ENCODE peak calls at places on chromosomes 4 and X, in ten cellular contexts. O is endothelial cell of umbilical vein, Q is H9, S is neural progenitor cell, F is adipocyte, T is K562, U is MM.1S, K is HepG2, Z is kidney, V is IMR-90. P is an unnamed sample.

GRCh38 chr4:1196421-1197183 is 24.2 kb upstream of the SPON2 start:
- DNase-seq in O (no peak), Q (no peak), S (no peak), F (no peak), T (no peak), U (no peak), K (no peak), Z (peak), V (no peak), P (no peak)

GRCh38 chr4:40769266-40769665 is 19.5 kb downstream of the NSUN7 start:
- DNase-seq in O (no peak), Q (no peak), S (no peak), F (peak), T (no peak), U (no peak), K (no peak), Z (no peak), V (peak), P (no peak)

GRCh38 chr4:113979157-113979972 is at the start of gene ARSJ:
- DNase-seq in O (peak), Q (peak), S (peak), F (peak), T (no peak), U (no peak), K (no peak), Z (peak), V (peak), P (peak)

GRCh38 chr4:141702472-141703182 is 66.2 kb downstream of the IL15 start:
- DNase-seq in O (peak), Q (peak), S (no peak), F (no peak), T (no peak), U (no peak), K (no peak), Z (no peak), V (peak), P (no peak)

GRCh38 chrX:123626962-123627361 is 105.9 kb downstream of the THOC2 start:
- DNase-seq in O (no peak), Q (no peak), S (no peak), F (peak), T (no peak), U (no peak), K (no peak), Z (no peak), V (peak), P (peak)

GRCh38 chr4:26028133-26028792 is 114.2 kb downstream of the SMIM20 start:
- DNase-seq in O (no peak), Q (peak), S (no peak), F (no peak), T (no peak), U (no peak), K (no peak), Z (no peak), V (no peak), P (no peak)

GRCh38 chr4:27692098-27692679 is 831.5 kb downstream of the STIM2 start:
- DNase-seq in O (peak), Q (peak), S (peak), F (peak), T (peak), U (peak), K (peak), Z (no peak), V (peak), P (peak)

GRCh38 chrX:44470816-44471215 is 71.8 kb downstream of the FUNDC1 start:
- DNase-seq in O (no peak), Q (no peak), S (no peak), F (no peak), T (no peak), U (no peak), K (no peak), Z (no peak), V (no peak), P (no peak)

GRCh38 chr4:52102587-52102986 is 51.5 kb downstream of the SPATA18 start:
- DNase-seq in O (peak), Q (no peak), S (no peak), F (no peak), T (no peak), U (no peak), K (no peak), Z (no peak), V (peak), P (peak)

GRCh38 chr4:80306255-80306654 is 29.3 kb upstream of the CFAP299 start:
- DNase-seq in O (peak), Q (no peak), S (no peak), F (no peak), T (no peak), U (no peak), K (no peak), Z (no peak), V (peak), P (peak)

GRCh38 chrX:123481908-123482873 is 250.7 kb downstream of the THOC2 start:
- DNase-seq in O (no peak), Q (no peak), S (peak), F (peak), T (no peak), U (no peak), K (no peak), Z (no peak), V (peak), P (no peak)

GRCh38 chr4:183637461-183637860 is 21.5 kb downstream of the RWDD4 start:
- DNase-seq in O (peak), Q (no peak), S (no peak), F (peak), T (no peak), U (no peak), K (no peak), Z (no peak), V (peak), P (peak)

GRCh38 chr4:153464068-153464467 is 2.1 kb upstream of the TMEM131L start:
- DNase-seq in O (peak), Q (no peak), S (no peak), F (peak), T (peak), U (no peak), K (no peak), Z (no peak), V (peak), P (no peak)

GRCh38 chrX:155068165-155068564 is 2.8 kb downstream of the CMC4 start:
- DNase-seq in O (peak), Q (no peak), S (no peak), F (peak), T (peak), U (no peak), K (peak), Z (peak), V (peak), P (peak)

GRCh38 chrX:13472975-13473665 is 96.3 kb upstream of the EGFL6 start:
- DNase-seq in O (peak), Q (no peak), S (no peak), F (no peak), T (peak), U (no peak), K (no peak), Z (no peak), V (no peak), P (no peak)
- H3K9ac ChIP-seq in O (no peak), Q (no peak), S (no peak), F (peak), T (no peak), U (peak), K (no peak), Z (no peak), V (peak), P (no peak)

DNA sequence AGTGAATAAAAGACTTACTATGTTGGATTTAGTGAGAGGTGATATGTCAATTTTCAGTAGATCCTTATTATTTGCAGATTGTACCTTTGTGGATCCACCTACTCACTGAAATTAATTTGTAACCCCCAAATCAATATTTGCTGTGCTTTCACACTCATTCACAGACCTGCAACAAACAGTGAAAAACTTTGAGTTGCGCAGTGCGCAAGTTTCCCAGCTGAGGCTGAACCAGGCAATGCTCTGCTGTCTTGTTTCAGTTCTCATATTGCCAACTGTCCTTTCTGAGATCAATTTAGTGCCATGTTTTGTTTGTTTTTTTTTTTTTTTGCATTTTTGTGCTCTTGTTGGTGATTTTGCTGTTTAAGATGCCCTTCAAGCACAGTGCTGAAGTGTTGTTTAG is 40.8 kb upstream of the LEF1 start:
- DNase-seq in O (no peak), Q (no peak), S (no peak), F (no peak), T (no peak), U (no peak), K (no peak), Z (no peak), V (no peak), P (no peak)
- H3K9ac ChIP-seq in O (no peak), Q (no peak), S (no peak), F (no peak), T (no peak), U (no peak), K (no peak), Z (no peak), V (no peak), P (no peak)

GRCh38 chr4:13476915-13477314 is 7.2 kb downstream of the RAB28 start:
- DNase-seq in O (peak), Q (no peak), S (no peak), F (peak), T (peak), U (peak), K (no peak), Z (no peak), V (peak), P (peak)
- H3K9ac ChIP-seq in O (no peak), Q (no peak), S (no peak), F (no peak), T (no peak), U (no peak), K (no peak), Z (no peak), V (no peak), P (no peak)

DNA sequence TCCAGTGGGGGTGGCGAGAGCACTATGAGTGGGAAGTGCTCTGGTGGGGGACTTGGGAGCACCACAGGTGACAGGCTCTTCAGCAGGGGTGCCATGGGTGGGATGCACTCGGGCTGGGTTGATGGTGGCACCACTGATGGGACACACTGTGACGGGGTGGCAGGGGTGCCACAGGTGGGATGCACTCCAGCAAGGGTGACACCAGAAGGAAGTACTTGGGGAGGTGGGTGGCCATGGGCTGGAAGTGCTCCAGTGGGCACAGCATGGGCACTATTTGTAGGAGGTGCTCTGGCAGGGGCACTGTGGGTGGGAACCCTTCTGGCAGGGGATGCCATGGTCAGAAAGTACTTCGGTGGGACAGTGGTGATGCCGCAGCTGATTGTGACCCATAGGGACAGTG is 346.6 kb downstream of the CFAP47 start:
- DNase-seq in O (no peak), Q (no peak), S (no peak), F (no peak), T (no peak), U (no peak), K (no peak), Z (peak), V (no peak), P (no peak)
- H3K9ac ChIP-seq in O (no peak), Q (no peak), S (no peak), F (no peak), T (no peak), U (no peak), K (no peak), Z (no peak), V (no peak), P (no peak)

P was measured in mammary epithelial cell.